ENCODE peak calls at places on chromosomes 12 and 14, in four cellular contexts. One of them, this sample, is unnamed.

GRCh38 chr14:60964901-60965300 is 16.0 kb downstream of the TRMT5 start:
- DNase-seq in esophagus squamous epithelium: no peak
- DNase-seq in mammary epithelial cell: no peak
- DNase-seq in cardiac muscle cell: no peak
- DNase-seq in this sample: no peak

GRCh38 chr12:55728932-55729591 is at the start of gene CD63:
- DNase-seq in esophagus squamous epithelium: peak; percentile 68
- DNase-seq in mammary epithelial cell: peak; percentile 80
- DNase-seq in cardiac muscle cell: peak; percentile 95
- DNase-seq in this sample: peak; percentile 86

GRCh38 chr14:60753264-60754126 is 18.9 kb downstream of the MNAT1 start:
- DNase-seq in esophagus squamous epithelium: no peak
- DNase-seq in mammary epithelial cell: no peak
- DNase-seq in cardiac muscle cell: peak; percentile 45
- DNase-seq in this sample: no peak

GRCh38 chr12:56635539-56636117 is 5.5 kb upstream of the BAZ2A start:
- DNase-seq in esophagus squamous epithelium: no peak
- DNase-seq in mammary epithelial cell: no peak
- DNase-seq in cardiac muscle cell: no peak
- DNase-seq in this sample: no peak

GRCh38 chr14:103552011-103552797 is 10.3 kb downstream of the BAG5 start:
- DNase-seq in esophagus squamous epithelium: no peak
- DNase-seq in mammary epithelial cell: peak; percentile 70
- DNase-seq in cardiac muscle cell: peak; percentile 33
- DNase-seq in this sample: no peak

GRCh38 chr12:76726626-76727025 is 37.3 kb upstream of the ZDHHC17 start:
- DNase-seq in esophagus squamous epithelium: no peak
- DNase-seq in mammary epithelial cell: no peak
- DNase-seq in cardiac muscle cell: no peak
- DNase-seq in this sample: no peak

GRCh38 chr14:93543766-93544165 is 113.0 kb downstream of the UNC79 start:
- DNase-seq in esophagus squamous epithelium: no peak
- DNase-seq in mammary epithelial cell: peak; percentile 5
- DNase-seq in cardiac muscle cell: peak; percentile 44
- DNase-seq in this sample: no peak

GRCh38 chr12:70243510-70244331 is 488 bp downstream of the CNOT2 start:
- DNase-seq in esophagus squamous epithelium: peak; percentile 33
- DNase-seq in mammary epithelial cell: peak; percentile 58
- DNase-seq in cardiac muscle cell: peak; percentile 77
- DNase-seq in this sample: peak; percentile 29

GRCh38 chr14:69441948-69442347 is 42.6 kb upstream of the PLEKHD1 start:
- DNase-seq in esophagus squamous epithelium: no peak
- DNase-seq in mammary epithelial cell: no peak
- DNase-seq in cardiac muscle cell: no peak
- DNase-seq in this sample: no peak

GRCh38 chr12:30134229-30134628 is 350.5 kb upstream of the TMTC1 start:
- DNase-seq in esophagus squamous epithelium: no peak
- DNase-seq in mammary epithelial cell: no peak
- DNase-seq in cardiac muscle cell: no peak
- DNase-seq in this sample: no peak

GRCh38 chr14:103828315-103828967 is 18.9 kb downstream of the PPP1R13B start:
- DNase-seq in esophagus squamous epithelium: no peak
- DNase-seq in mammary epithelial cell: peak; percentile 23
- DNase-seq in cardiac muscle cell: peak; percentile 69
- DNase-seq in this sample: no peak

GRCh38 chr14:77391441-77391840 is 14.3 kb downstream of the SAMD15 start:
- DNase-seq in esophagus squamous epithelium: no peak
- DNase-seq in mammary epithelial cell: no peak
- DNase-seq in cardiac muscle cell: no peak
- DNase-seq in this sample: no peak

GRCh38 chr12:6360080-6360571 is 15.2 kb downstream of the SCNN1A start:
- DNase-seq in esophagus squamous epithelium: no peak
- DNase-seq in mammary epithelial cell: no peak
- DNase-seq in cardiac muscle cell: no peak
- DNase-seq in this sample: no peak

GRCh38 chr12:111428081-111428727 is 22.5 kb downstream of the SH2B3 start:
- DNase-seq in esophagus squamous epithelium: no peak
- DNase-seq in mammary epithelial cell: no peak
- DNase-seq in cardiac muscle cell: no peak
- DNase-seq in this sample: no peak

GRCh38 chr14:61101803-61102548 is 120.9 kb downstream of the SLC38A6 start:
- DNase-seq in esophagus squamous epithelium: no peak
- DNase-seq in mammary epithelial cell: peak; percentile 48
- DNase-seq in cardiac muscle cell: peak; percentile 85
- DNase-seq in this sample: no peak

GRCh38 chr12:43307126-43307525 is 244.9 kb downstream of the ADAMTS20 start:
- DNase-seq in esophagus squamous epithelium: no peak
- DNase-seq in mammary epithelial cell: no peak
- DNase-seq in cardiac muscle cell: no peak
- DNase-seq in this sample: no peak

GRCh38 chr14:79899610-79900009 is 311.7 kb downstream of the DIO2 start:
- DNase-seq in esophagus squamous epithelium: no peak
- DNase-seq in mammary epithelial cell: no peak
- DNase-seq in cardiac muscle cell: no peak
- DNase-seq in this sample: no peak

GRCh38 chr12:92621833-92622232 is 81.0 kb upstream of the PLEKHG7 start:
- DNase-seq in esophagus squamous epithelium: no peak
- DNase-seq in mammary epithelial cell: no peak
- DNase-seq in cardiac muscle cell: no peak
- DNase-seq in this sample: no peak

GRCh38 chr12:90010089-90010488 is 301.5 kb upstream of the ATP2B1 start:
- DNase-seq in esophagus squamous epithelium: no peak
- DNase-seq in mammary epithelial cell: peak; percentile 32
- DNase-seq in cardiac muscle cell: no peak
- DNase-seq in this sample: no peak

GRCh38 chr12:89040146-89040964 is 311.9 kb downstream of the DUSP6 start:
- DNase-seq in esophagus squamous epithelium: no peak
- DNase-seq in mammary epithelial cell: peak; percentile 78
- DNase-seq in cardiac muscle cell: peak; percentile 43
- DNase-seq in this sample: no peak

GRCh38 chr12:67816269-67816668 is 167.7 kb downstream of the DYRK2 start:
- DNase-seq in esophagus squamous epithelium: no peak
- DNase-seq in mammary epithelial cell: no peak
- DNase-seq in cardiac muscle cell: no peak
- DNase-seq in this sample: no peak

GRCh38 chr12:79686171-79686570 is 4.6 kb downstream of the PAWR start:
- DNase-seq in esophagus squamous epithelium: no peak
- DNase-seq in mammary epithelial cell: peak; percentile 56
- DNase-seq in cardiac muscle cell: no peak
- DNase-seq in this sample: no peak

GRCh38 chr12:49052451-49053208 is 8.0 kb downstream of the KMT2D start:
- DNase-seq in esophagus squamous epithelium: no peak
- DNase-seq in mammary epithelial cell: no peak
- DNase-seq in cardiac muscle cell: no peak
- DNase-seq in this sample: no peak

GRCh38 chr12:95205016-95205415 is 12.3 kb downstream of the FGD6 start:
- DNase-seq in esophagus squamous epithelium: no peak
- DNase-seq in mammary epithelial cell: no peak
- DNase-seq in cardiac muscle cell: no peak
- DNase-seq in this sample: no peak

GRCh38 chr12:95205685-95206084 is 11.6 kb downstream of the FGD6 start:
- DNase-seq in esophagus squamous epithelium: no peak
- DNase-seq in mammary epithelial cell: peak; percentile 93
- DNase-seq in cardiac muscle cell: peak; percentile 86
- DNase-seq in this sample: no peak

GRCh38 chr12:95203477-95203843 is 13.8 kb downstream of the FGD6 start:
- DNase-seq in esophagus squamous epithelium: no peak
- DNase-seq in mammary epithelial cell: no peak
- DNase-seq in cardiac muscle cell: no peak
- DNase-seq in this sample: no peak

GRCh38 chr12:95202691-95203476 is 14.4 kb downstream of the FGD6 start:
- DNase-seq in esophagus squamous epithelium: no peak
- DNase-seq in mammary epithelial cell: no peak
- DNase-seq in cardiac muscle cell: peak; percentile 67
- DNase-seq in this sample: no peak

GRCh38 chr12:95204141-95204866 is 13.0 kb downstream of the FGD6 start:
- DNase-seq in esophagus squamous epithelium: no peak
- DNase-seq in mammary epithelial cell: peak; percentile 100
- DNase-seq in cardiac muscle cell: peak; percentile 91
- DNase-seq in this sample: no peak
- TF ChIP-seq CTCF in esophagus squamous epithelium: peak; percentile 11
- TF ChIP-seq CTCF in mammary epithelial cell: no peak
- TF ChIP-seq CTCF in cardiac muscle cell: no peak
- TF ChIP-seq CTCF in this sample: no peak

GRCh38 chr14:34063470-34064164 is 112.7 kb upstream of the EGLN3 start:
- DNase-seq in esophagus squamous epithelium: no peak
- DNase-seq in mammary epithelial cell: no peak
- DNase-seq in cardiac muscle cell: no peak
- DNase-seq in this sample: no peak

GRCh38 chr14:34065222-34065621 is 114.3 kb upstream of the EGLN3 start:
- DNase-seq in esophagus squamous epithelium: no peak
- DNase-seq in mammary epithelial cell: no peak
- DNase-seq in cardiac muscle cell: no peak
- DNase-seq in this sample: no peak

GRCh38 chr14:34063042-34063441 is 112.2 kb upstream of the EGLN3 start:
- DNase-seq in esophagus squamous epithelium: no peak
- DNase-seq in mammary epithelial cell: no peak
- DNase-seq in cardiac muscle cell: no peak
- DNase-seq in this sample: no peak

GRCh38 chr14:34065690-34066391 is 115.0 kb upstream of the EGLN3 start:
- DNase-seq in esophagus squamous epithelium: no peak
- DNase-seq in mammary epithelial cell: no peak
- DNase-seq in cardiac muscle cell: no peak
- DNase-seq in this sample: no peak

GRCh38 chr14:34064349-34064748 is 113.5 kb upstream of the EGLN3 start:
- DNase-seq in esophagus squamous epithelium: no peak
- DNase-seq in mammary epithelial cell: peak; percentile 40
- DNase-seq in cardiac muscle cell: peak; percentile 79
- DNase-seq in this sample: no peak
- TF ChIP-seq CTCF in esophagus squamous epithelium: no peak
- TF ChIP-seq CTCF in mammary epithelial cell: peak; percentile 34
- TF ChIP-seq CTCF in cardiac muscle cell: no peak
- TF ChIP-seq CTCF in this sample: no peak

GRCh38 chr12:53050426-53051057 is 677 bp downstream of the TNS2 start:
- DNase-seq in esophagus squamous epithelium: no peak
- DNase-seq in mammary epithelial cell: no peak
- DNase-seq in cardiac muscle cell: no peak
- DNase-seq in this sample: no peak

GRCh38 chr12:53047221-53048032 is 2.4 kb upstream of the TNS2 start:
- DNase-seq in esophagus squamous epithelium: no peak
- DNase-seq in mammary epithelial cell: no peak
- DNase-seq in cardiac muscle cell: peak; percentile 92
- DNase-seq in this sample: peak; percentile 73

GRCh38 chr12:53048033-53048779 is 1.7 kb upstream of the TNS2 start:
- DNase-seq in esophagus squamous epithelium: no peak
- DNase-seq in mammary epithelial cell: no peak
- DNase-seq in cardiac muscle cell: no peak
- DNase-seq in this sample: no peak

GRCh38 chr12:53049582-53050318 is at the start of gene TNS2:
- DNase-seq in esophagus squamous epithelium: no peak
- DNase-seq in mammary epithelial cell: no peak
- DNase-seq in cardiac muscle cell: peak; percentile 86
- DNase-seq in this sample: no peak

GRCh38 chr12:53048780-53049401 is 974 bp upstream of the TNS2 start:
- DNase-seq in esophagus squamous epithelium: no peak
- DNase-seq in mammary epithelial cell: no peak
- DNase-seq in cardiac muscle cell: peak; percentile 88
- DNase-seq in this sample: no peak
- TF ChIP-seq CTCF in esophagus squamous epithelium: no peak
- TF ChIP-seq CTCF in mammary epithelial cell: no peak
- TF ChIP-seq CTCF in cardiac muscle cell: no peak
- TF ChIP-seq CTCF in this sample: no peak

GRCh38 chr14:64294672-64295413 is 672 bp upstream of the ESR2 start:
- DNase-seq in esophagus squamous epithelium: peak; percentile 20
- DNase-seq in mammary epithelial cell: peak; percentile 42
- DNase-seq in cardiac muscle cell: peak; percentile 70
- DNase-seq in this sample: peak; percentile 75

GRCh38 chr14:64296561-64296960 is 2.4 kb upstream of the ESR2 start:
- DNase-seq in esophagus squamous epithelium: no peak
- DNase-seq in mammary epithelial cell: peak; percentile 73
- DNase-seq in cardiac muscle cell: peak; percentile 21
- DNase-seq in this sample: no peak

GRCh38 chr14:64293976-64294671 is at the start of gene ESR2:
- DNase-seq in esophagus squamous epithelium: no peak
- DNase-seq in mammary epithelial cell: no peak
- DNase-seq in cardiac muscle cell: peak; percentile 59
- DNase-seq in this sample: peak; percentile 32

GRCh38 chr14:64303471-64303917 is 9.3 kb upstream of the ESR2 start:
- DNase-seq in esophagus squamous epithelium: no peak
- DNase-seq in mammary epithelial cell: peak; percentile 65
- DNase-seq in cardiac muscle cell: peak; percentile 72
- DNase-seq in this sample: peak; percentile 62

DNA sequence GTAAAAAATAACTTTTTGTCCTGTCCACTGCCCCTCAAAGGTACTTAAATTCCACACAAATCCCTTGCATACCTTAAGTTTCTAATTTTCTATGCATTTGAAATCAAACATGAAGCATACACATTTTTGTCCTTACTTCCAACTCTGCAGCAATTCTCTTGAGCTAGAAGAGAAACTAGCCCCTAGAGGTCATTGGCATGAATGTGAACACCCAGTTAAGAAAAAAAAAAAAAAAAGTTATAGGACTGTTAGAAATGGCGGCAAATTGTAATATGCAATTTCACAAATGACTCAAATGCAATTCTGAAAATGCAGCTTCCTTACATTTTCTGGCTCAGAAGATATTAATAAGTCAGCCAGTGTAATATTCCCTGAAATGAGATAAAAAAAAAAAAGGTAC is 4.6 kb upstream of the ESR2 start:
- DNase-seq in esophagus squamous epithelium: no peak
- DNase-seq in mammary epithelial cell: no peak
- DNase-seq in cardiac muscle cell: no peak
- DNase-seq in this sample: no peak
- TF ChIP-seq CTCF in esophagus squamous epithelium: no peak
- TF ChIP-seq CTCF in mammary epithelial cell: no peak
- TF ChIP-seq CTCF in cardiac muscle cell: peak; percentile 4
- TF ChIP-seq CTCF in this sample: no peak

This sample was measured in D721Med.